ENCODE peak calls at places on chromosome 21, in five cellular contexts. G is HL-60, U is spleen, K is breast epithelium, W is GM23338. J is an unnamed sample.

GRCh38 chr21:45027241-45028196 is 46.9 kb upstream of the ADARB1 start:
- DNase-seq in U (peak), G (no peak), W (no peak), K (peak), J (no peak)

GRCh38 chr21:34869541-34869940 is 179.6 kb downstream of the RUNX1 start:
- DNase-seq in G (no peak), W (no peak), U (no peak), K (no peak), J (no peak)

GRCh38 chr21:34509151-34509550 is 2.9 kb downstream of the KCNE1 start:
- DNase-seq in W (peak), K (no peak), U (no peak), G (no peak), J (no peak)

GRCh38 chr21:34817821-34818662 is 149.2 kb downstream of the CLIC6 start:
- DNase-seq in U (no peak), W (no peak), K (no peak), G (no peak), J (no peak)

GRCh38 chr21:45291613-45292398 is 4.1 kb upstream of the POFUT2 start:
- DNase-seq in K (peak), G (no peak), W (no peak), U (peak), J (no peak)

GRCh38 chr21:38902608-38903445 is 97.1 kb downstream of the ETS2 start:
- DNase-seq in K (no peak), W (no peak), G (no peak), U (no peak), J (no peak)

GRCh38 chr21:38995755-38996154 is 187.5 kb downstream of the PSMG1 start:
- DNase-seq in K (no peak), U (no peak), G (no peak), W (no peak), J (no peak)

GRCh38 chr21:35026617-35027557 is 22.2 kb downstream of the RUNX1 start:
- DNase-seq in G (peak), K (no peak), U (peak), W (peak), J (peak)

GRCh38 chr21:43611598-43612369 is 47.5 kb downstream of the HSF2BP start:
- DNase-seq in U (peak), G (peak), K (peak), W (peak), J (no peak)

GRCh38 chr21:43306911-43307676 is 119.8 kb downstream of the SIK1 start:
- DNase-seq in G (no peak), K (no peak), U (peak), W (no peak), J (no peak)

GRCh38 chr21:33063365-33063883 is 6.5 kb upstream of the OLIG1 start:
- DNase-seq in W (no peak), K (no peak), G (peak), U (no peak), J (no peak)

GRCh38 chr21:17693801-17694200 is 81.1 kb upstream of the BTG3 start:
- DNase-seq in G (no peak), U (no peak), W (no peak), K (no peak), J (no peak)

GRCh38 chr21:45950740-45951515 is 30.6 kb upstream of the COL6A1 start:
- DNase-seq in G (no peak), U (no peak), W (no peak), K (no peak), J (no peak)

GRCh38 chr21:14119038-14119437 is 91.7 kb downstream of the LIPI start:
- DNase-seq in K (no peak), U (no peak), G (no peak), W (peak), J (no peak)

GRCh38 chr21:16794944-16795343 is 717.9 kb upstream of the CXADR start:
- DNase-seq in W (no peak), K (no peak), U (no peak), G (no peak), J (no peak)

GRCh38 chr21:46158666-46159300 is 3.4 kb upstream of the FTCD start:
- DNase-seq in G (no peak), W (no peak), K (no peak), U (no peak), J (no peak)

GRCh38 chr21:45854702-45855247 is 126.8 kb upstream of the COL6A1 start:
- DNase-seq in W (no peak), G (no peak), K (no peak), U (no peak), J (no peak)

GRCh38 chr21:35730325-35730724 is 330.0 kb downstream of the SETD4 start:
- DNase-seq in G (no peak), W (peak), U (no peak), K (no peak), J (no peak)

GRCh38 chr21:14057313-14057712 is 153.4 kb downstream of the LIPI start:
- DNase-seq in K (no peak), G (no peak), U (peak), W (no peak), J (no peak)

GRCh38 chr21:25560151-25560783 is 47.0 kb downstream of the MRPL39 start:
- DNase-seq in K (no peak), G (no peak), W (no peak), U (no peak), J (no peak)
- TF ChIP-seq POLR2AphosphoS5 in K (no peak), G (no peak), W (no peak), U (no peak), J (peak)

GRCh38 chr21:30994917-30995316 is 43.4 kb downstream of the KRTAP19-8 start:
- DNase-seq in K (no peak), U (no peak), W (no peak), G (no peak), J (no peak)

GRCh38 chr21:30988706-30989105 is 49.6 kb downstream of the KRTAP19-8 start:
- DNase-seq in W (no peak), K (no peak), U (no peak), G (no peak), J (no peak)

GRCh38 chr21:30986966-30987365 is 51.3 kb downstream of the KRTAP19-8 start:
- DNase-seq in G (no peak), K (no peak), W (no peak), U (no peak), J (no peak)

GRCh38 chr21:30984897-30985296 is 53.4 kb downstream of the KRTAP19-8 start:
- DNase-seq in W (no peak), K (no peak), G (no peak), U (no peak), J (no peak)

GRCh38 chr21:30990514-30991304 is 47.6 kb downstream of the KRTAP19-8 start:
- DNase-seq in G (no peak), U (no peak), W (peak), K (no peak), J (no peak)
- TF ChIP-seq POLR2AphosphoS5 in G (no peak), U (no peak), W (no peak), K (no peak), J (no peak)

GRCh38 chr21:28421716-28422480 is 570.8 kb downstream of the LTN1 start:
- DNase-seq in K (no peak), U (no peak), G (no peak), W (no peak), J (no peak)
- TF ChIP-seq POLR2AphosphoS5 in K (no peak), U (no peak), G (no peak), W (no peak), J (no peak)

DNA sequence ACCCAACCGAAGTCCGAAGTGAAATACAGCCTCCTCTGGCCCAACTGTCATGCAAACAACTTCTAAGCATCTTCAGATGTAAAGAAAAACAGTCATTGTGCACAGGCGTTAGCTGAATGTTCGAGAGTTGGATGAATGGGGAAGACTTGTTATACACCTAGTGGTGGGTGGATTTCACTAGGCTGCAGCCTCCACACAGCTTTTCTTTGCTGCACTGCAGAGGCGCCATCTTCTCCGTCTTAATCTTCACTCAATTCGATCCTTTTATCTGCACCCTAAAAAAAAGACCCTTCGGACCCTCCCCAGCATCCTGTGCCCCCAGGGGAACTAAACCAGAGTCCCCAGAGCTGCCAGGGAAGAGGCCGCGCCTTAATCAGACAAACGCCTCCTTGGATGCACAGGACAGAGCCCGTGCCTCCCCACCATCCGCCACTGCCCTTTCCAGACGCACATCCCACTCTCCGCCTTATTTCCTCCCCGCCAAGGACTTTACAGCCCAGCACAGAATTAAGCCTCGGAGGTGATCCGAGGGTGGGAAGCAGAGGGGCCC is 1.4 kb downstream of the APP start:
- DNase-seq in G (peak), U (no peak), W (peak), K (peak), J (no peak)
- TF ChIP-seq POLR2AphosphoS5 in G (no peak), U (no peak), W (no peak), K (no peak), J (no peak)

DNA sequence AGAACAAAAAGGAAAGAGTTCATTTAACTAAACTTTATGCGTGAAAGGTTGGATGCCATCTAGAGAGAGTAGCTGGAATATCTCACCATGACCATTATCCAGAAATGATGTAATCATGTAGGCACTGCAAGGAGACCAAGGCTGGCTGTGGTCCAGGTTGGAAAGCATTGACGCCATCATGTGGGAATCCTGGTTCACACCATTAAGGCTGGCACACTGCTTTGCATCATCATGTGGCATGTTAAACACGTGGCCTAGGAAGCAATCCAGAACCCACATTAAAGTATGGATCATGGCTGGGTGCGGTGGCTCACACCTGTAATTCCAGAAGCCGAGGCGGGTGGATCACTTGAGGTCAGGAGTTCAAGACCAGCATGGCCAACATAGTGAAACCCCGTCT is 4.3 kb downstream of the ADAMTS1 start:
- DNase-seq in G (no peak), K (no peak), W (no peak), U (no peak), J (no peak)
- TF ChIP-seq POLR2AphosphoS5 in G (no peak), K (peak), W (no peak), U (no peak), J (no peak)

DNA sequence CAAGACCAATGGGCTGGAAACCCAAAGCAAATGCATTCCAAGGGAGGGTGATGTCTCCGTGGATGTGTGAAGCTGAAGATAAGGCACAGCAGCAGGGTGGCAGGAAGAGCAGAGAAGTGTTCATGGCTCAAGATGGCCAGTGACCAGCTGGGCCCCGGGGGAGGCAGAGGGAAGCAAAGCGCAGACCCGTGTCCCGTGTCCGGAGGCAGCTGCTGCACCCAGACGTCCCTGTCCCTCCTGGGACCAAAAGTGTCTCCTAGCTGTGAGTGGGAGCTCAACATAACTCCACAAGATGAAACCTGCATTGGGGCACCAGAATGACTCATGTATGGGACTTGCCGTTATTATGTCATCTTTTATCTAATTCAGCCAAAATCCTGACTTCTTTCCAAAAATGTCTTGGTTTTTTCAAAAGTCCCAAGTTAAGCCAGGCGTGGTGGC is 118.2 kb downstream of the RIPK4 start:
- DNase-seq in K (no peak), U (peak), W (no peak), G (no peak), J (no peak)
- TF ChIP-seq POLR2AphosphoS5 in K (no peak), U (no peak), W (no peak), G (no peak), J (no peak)

GRCh38 chr21:26949830-26950229 is 17.1 kb downstream of the ADAMTS5 start:
- DNase-seq in W (no peak), G (no peak), K (no peak), U (no peak), J (no peak)

GRCh38 chr21:26946744-26947446 is 20.0 kb downstream of the ADAMTS5 start:
- DNase-seq in W (peak), U (no peak), G (no peak), K (no peak), J (no peak)

GRCh38 chr21:26948194-26948593 is 18.7 kb downstream of the ADAMTS5 start:
- DNase-seq in W (no peak), G (no peak), U (no peak), K (no peak), J (no peak)

GRCh38 chr21:26943916-26944315 is 23.0 kb downstream of the ADAMTS5 start:
- DNase-seq in U (no peak), K (no peak), G (peak), W (no peak), J (no peak)

DNA sequence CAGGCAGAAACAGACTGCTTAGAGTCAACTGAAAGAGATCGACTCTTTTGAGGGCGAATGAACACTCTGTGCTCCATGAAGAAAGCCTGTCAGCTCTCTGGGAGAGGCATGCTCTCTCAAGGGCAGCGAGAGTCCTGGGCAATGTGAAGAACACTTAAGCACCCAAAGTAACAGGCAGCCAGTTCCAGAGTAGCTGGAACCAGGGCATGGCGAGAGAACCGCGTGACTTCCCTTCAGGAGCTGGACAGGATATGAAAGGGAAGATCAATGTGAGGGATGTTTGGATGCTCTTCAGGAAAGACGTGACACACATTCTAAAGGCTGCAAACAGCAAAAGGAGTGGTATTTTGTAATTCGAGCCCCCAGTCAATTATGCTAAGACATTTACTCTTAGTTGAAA is 21.0 kb downstream of the ADAMTS5 start:
- DNase-seq in G (no peak), W (peak), U (no peak), K (no peak), J (no peak)
- TF ChIP-seq POLR2AphosphoS5 in G (no peak), W (no peak), U (peak), K (no peak), J (no peak)